ENCODE peak calls at places on chromosome 1, in nine cellular contexts. Q is right cardiac atrium; K is T-helper 9 cell; S is hypothalamus; N is mucosa of gallbladder; D is posterior cingulate gyrus; P is mesendoderm; C is AG09309; Z is activated CD4-positive, alpha-beta T cell treated with anti-CD3 and anti-CD28 coated beads, Interleukin-2, amount 10 ng/mL, durations not matched to agents 7 days and 5 days. H is an unnamed sample.
A peak's percentile ranks its signal among the peaks of the same experiment; 100 is the strongest.

GRCh38 chr1:116878804-116879477 is 30.8 kb upstream of the PTGFRN start:
- DNase-seq in Q (peak; percentile 67), K (no peak), Z (no peak), N (no peak), D (no peak), C (no peak), P (peak; percentile 82), S (peak; percentile 65), H (peak; percentile 57)

GRCh38 chr1:204660509-204660908 is 25.0 kb downstream of the LRRN2 start:
- DNase-seq in D (no peak), K (no peak), N (peak; percentile 23), Z (no peak), C (no peak), P (no peak), Q (no peak), S (no peak), H (no peak)

GRCh38 chr1:65075123-65075976 is 72.7 kb upstream of the AK4 start:
- DNase-seq in Q (peak; percentile 57), S (no peak), C (peak; percentile 24), P (peak; percentile 76), N (peak; percentile 62), Z (peak; percentile 80), D (no peak), K (peak; percentile 34), H (peak; percentile 83)

GRCh38 chr1:168360622-168361021 is 79.9 kb downstream of the TBX19 start:
- DNase-seq in C (no peak), P (peak; percentile 74), S (no peak), Q (no peak), K (no peak), N (no peak), D (no peak), Z (no peak), H (no peak)

GRCh38 chr1:18941221-18942141 is 15.0 kb downstream of the IFFO2 start:
- DNase-seq in K (no peak), D (no peak), C (no peak), S (peak; percentile 84), Q (peak; percentile 76), Z (no peak), N (no peak), P (peak; percentile 67), H (peak; percentile 96)

GRCh38 chr1:206419250-206419649 is 51.0 kb upstream of the IKBKE start:
- DNase-seq in S (no peak), Z (no peak), K (no peak), C (no peak), P (peak; percentile 12), N (no peak), D (no peak), Q (no peak), H (no peak)

GRCh38 chr1:167541610-167542009 is 12.0 kb downstream of the CREG1 start:
- DNase-seq in K (no peak), N (no peak), S (no peak), Q (no peak), P (no peak), Z (no peak), D (no peak), C (no peak), H (no peak)

GRCh38 chr1:91282695-91283420 is 121.8 kb downstream of the HFM1 start:
- DNase-seq in D (peak; percentile 66), Z (peak; percentile 59), N (peak; percentile 56), P (peak; percentile 88), Q (peak; percentile 64), K (peak; percentile 18), C (peak; percentile 47), S (peak; percentile 28), H (peak; percentile 87)

H was measured in Ammon's horn.